ENCODE peak calls at places on chromosomes 2 and 18, in seven cellular contexts. One of them, this sample, is unnamed.

GRCh38 chr2:54503192-54503591 is 47.1 kb downstream of the SPTBN1 start:
- DNase-seq in MM.1S: peak
- DNase-seq in neural crest cell: peak
- DNase-seq in dorsolateral prefrontal cortex: no peak
- DNase-seq in foreskin fibroblast: peak
- DNase-seq in AG09309: no peak
- DNase-seq in HFFc6: no peak
- DNase-seq in this sample: no peak

GRCh38 chr2:107001551-107001950 is 115.6 kb upstream of the ST6GAL2 start:
- DNase-seq in foreskin fibroblast: no peak
- DNase-seq in dorsolateral prefrontal cortex: no peak
- DNase-seq in MM.1S: no peak
- DNase-seq in neural crest cell: no peak
- DNase-seq in HFFc6: no peak
- DNase-seq in AG09309: no peak
- DNase-seq in this sample: no peak

GRCh38 chr2:58650781-58651180 is 409.7 kb upstream of the FANCL start:
- DNase-seq in AG09309: no peak
- DNase-seq in HFFc6: no peak
- DNase-seq in neural crest cell: no peak
- DNase-seq in dorsolateral prefrontal cortex: no peak
- DNase-seq in foreskin fibroblast: no peak
- DNase-seq in MM.1S: no peak
- DNase-seq in this sample: no peak

GRCh38 chr18:68275616-68276015 is 439.3 kb downstream of the TMX3 start:
- DNase-seq in neural crest cell: no peak
- DNase-seq in HFFc6: peak
- DNase-seq in dorsolateral prefrontal cortex: no peak
- DNase-seq in MM.1S: no peak
- DNase-seq in foreskin fibroblast: peak
- DNase-seq in AG09309: peak
- DNase-seq in this sample: no peak

GRCh38 chr2:66301073-66301766 is 133.7 kb upstream of the MEIS1 start:
- DNase-seq in neural crest cell: no peak
- DNase-seq in dorsolateral prefrontal cortex: no peak
- DNase-seq in MM.1S: no peak
- DNase-seq in AG09309: no peak
- DNase-seq in foreskin fibroblast: peak
- DNase-seq in HFFc6: no peak
- DNase-seq in this sample: no peak

GRCh38 chr2:13583609-13584008 is 866.9 kb downstream of the TRIB2 start:
- DNase-seq in HFFc6: no peak
- DNase-seq in foreskin fibroblast: no peak
- DNase-seq in dorsolateral prefrontal cortex: no peak
- DNase-seq in neural crest cell: no peak
- DNase-seq in MM.1S: no peak
- DNase-seq in AG09309: no peak
- DNase-seq in this sample: no peak

GRCh38 chr18:34780856-34781255 is 70.8 kb downstream of the DTNA start:
- DNase-seq in dorsolateral prefrontal cortex: no peak
- DNase-seq in foreskin fibroblast: no peak
- DNase-seq in MM.1S: no peak
- DNase-seq in AG09309: no peak
- DNase-seq in neural crest cell: no peak
- DNase-seq in HFFc6: no peak
- DNase-seq in this sample: no peak

GRCh38 chr2:171490577-171490976 is 31.7 kb upstream of the CYBRD1 start:
- DNase-seq in AG09309: no peak
- DNase-seq in HFFc6: no peak
- DNase-seq in foreskin fibroblast: no peak
- DNase-seq in neural crest cell: no peak
- DNase-seq in MM.1S: no peak
- DNase-seq in dorsolateral prefrontal cortex: no peak
- DNase-seq in this sample: no peak

GRCh38 chr2:37558622-37559021 is 112.8 kb downstream of the CDC42EP3 start:
- DNase-seq in HFFc6: no peak
- DNase-seq in foreskin fibroblast: no peak
- DNase-seq in MM.1S: no peak
- DNase-seq in AG09309: no peak
- DNase-seq in neural crest cell: no peak
- DNase-seq in dorsolateral prefrontal cortex: no peak
- DNase-seq in this sample: no peak

GRCh38 chr2:201999289-201999688 is 34.4 kb upstream of the FZD7 start:
- DNase-seq in MM.1S: no peak
- DNase-seq in HFFc6: no peak
- DNase-seq in neural crest cell: no peak
- DNase-seq in AG09309: no peak
- DNase-seq in foreskin fibroblast: peak
- DNase-seq in dorsolateral prefrontal cortex: no peak
- DNase-seq in this sample: no peak

GRCh38 chr2:152098033-152098797 is 629 bp downstream of the CACNB4 start:
- DNase-seq in MM.1S: no peak
- DNase-seq in foreskin fibroblast: peak
- DNase-seq in dorsolateral prefrontal cortex: peak
- DNase-seq in neural crest cell: peak
- DNase-seq in HFFc6: no peak
- DNase-seq in AG09309: no peak
- DNase-seq in this sample: no peak

GRCh38 chr18:20971886-20972267 is 139.7 kb downstream of the ROCK1 start:
- DNase-seq in HFFc6: peak
- DNase-seq in dorsolateral prefrontal cortex: no peak
- DNase-seq in neural crest cell: no peak
- DNase-seq in MM.1S: peak
- DNase-seq in foreskin fibroblast: peak
- DNase-seq in AG09309: no peak
- DNase-seq in this sample: no peak

GRCh38 chr2:28429636-28430376 is 37.1 kb downstream of the FOSL2 start:
- DNase-seq in dorsolateral prefrontal cortex: no peak
- DNase-seq in foreskin fibroblast: no peak
- DNase-seq in HFFc6: no peak
- DNase-seq in neural crest cell: no peak
- DNase-seq in AG09309: no peak
- DNase-seq in MM.1S: no peak
- DNase-seq in this sample: no peak

GRCh38 chr2:240178564-240178963 is 38.1 kb upstream of the OTOS start:
- DNase-seq in HFFc6: no peak
- DNase-seq in MM.1S: no peak
- DNase-seq in AG09309: no peak
- DNase-seq in neural crest cell: no peak
- DNase-seq in dorsolateral prefrontal cortex: no peak
- DNase-seq in foreskin fibroblast: no peak
- DNase-seq in this sample: no peak

GRCh38 chr2:9967053-9967775 is 15.7 kb downstream of the GRHL1 start:
- DNase-seq in MM.1S: peak
- DNase-seq in foreskin fibroblast: peak
- DNase-seq in dorsolateral prefrontal cortex: no peak
- DNase-seq in HFFc6: no peak
- DNase-seq in neural crest cell: no peak
- DNase-seq in AG09309: no peak
- DNase-seq in this sample: no peak

GRCh38 chr2:155519731-155520130 is 812.8 kb downstream of the NR4A2 start:
- DNase-seq in foreskin fibroblast: no peak
- DNase-seq in AG09309: no peak
- DNase-seq in dorsolateral prefrontal cortex: no peak
- DNase-seq in neural crest cell: no peak
- DNase-seq in MM.1S: no peak
- DNase-seq in HFFc6: no peak
- DNase-seq in this sample: no peak

GRCh38 chr18:3002766-3003165 is 10.2 kb downstream of the LPIN2 start:
- DNase-seq in neural crest cell: no peak
- DNase-seq in MM.1S: no peak
- DNase-seq in foreskin fibroblast: no peak
- DNase-seq in AG09309: no peak
- DNase-seq in dorsolateral prefrontal cortex: no peak
- DNase-seq in HFFc6: no peak
- DNase-seq in this sample: no peak

DNA sequence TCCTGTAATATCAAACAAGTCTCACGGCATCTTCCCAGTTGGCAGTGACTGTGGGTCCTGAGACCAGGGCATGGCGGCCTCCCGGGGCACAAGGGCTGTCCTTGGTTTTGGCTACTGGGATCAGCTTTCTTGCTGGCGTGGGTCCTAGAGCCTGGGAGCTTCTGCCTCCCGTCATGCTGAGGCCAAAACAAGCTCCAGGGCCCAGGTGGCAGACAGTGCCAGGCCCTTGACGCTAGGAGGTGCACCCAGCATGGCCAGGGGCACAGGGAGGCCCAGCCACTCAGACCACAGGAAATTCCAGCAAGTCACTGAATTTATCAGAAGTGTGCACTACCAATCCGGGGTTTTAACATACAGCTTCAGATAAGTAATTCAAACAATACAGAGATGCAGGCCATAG is 184.7 kb downstream of the EIPR1 start:
- DNase-seq in HFFc6: no peak
- DNase-seq in dorsolateral prefrontal cortex: peak
- DNase-seq in foreskin fibroblast: no peak
- DNase-seq in neural crest cell: no peak
- DNase-seq in AG09309: no peak
- DNase-seq in MM.1S: no peak
- DNase-seq in this sample: no peak
- TF ChIP-seq CTCF in HFFc6: no peak
- TF ChIP-seq CTCF in dorsolateral prefrontal cortex: no peak
- TF ChIP-seq CTCF in foreskin fibroblast: no peak
- TF ChIP-seq CTCF in neural crest cell: no peak
- TF ChIP-seq CTCF in AG09309: no peak
- TF ChIP-seq CTCF in MM.1S: no peak
- TF ChIP-seq CTCF in this sample: no peak

DNA sequence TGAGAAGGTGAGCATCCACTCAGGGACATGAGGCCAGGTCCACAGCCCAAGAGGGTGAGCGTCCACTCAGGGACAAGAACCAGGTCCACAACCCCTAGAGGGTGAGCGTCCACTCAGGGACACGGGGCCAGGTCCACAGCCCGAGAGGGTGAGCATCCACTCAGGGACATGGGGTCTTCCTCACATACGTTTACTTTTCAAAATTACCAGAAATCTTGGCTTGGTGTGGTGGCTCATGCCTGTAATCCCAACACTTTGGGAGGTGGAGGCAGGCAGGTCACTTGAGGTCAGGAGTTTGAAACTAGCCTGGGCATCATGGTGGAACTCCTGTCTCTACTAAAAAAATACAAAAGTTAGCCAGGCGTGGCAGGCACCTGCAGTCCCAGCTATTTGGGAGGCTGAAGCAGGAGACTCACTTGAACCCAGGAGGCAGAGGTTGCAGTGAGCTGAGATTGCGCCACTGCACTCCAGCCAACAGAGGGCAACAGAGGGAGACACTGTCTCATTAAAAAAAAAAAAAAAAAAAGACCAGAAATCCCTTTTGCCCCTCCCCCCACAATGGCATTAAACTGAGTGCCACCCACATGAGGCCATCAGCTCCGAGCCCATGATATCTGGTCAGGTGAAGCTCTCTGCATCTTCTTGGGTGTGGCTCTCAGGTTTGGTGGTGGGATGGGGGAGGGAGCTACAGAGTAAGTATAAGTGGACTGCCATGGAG is 9.0 kb upstream of the MBP start:
- DNase-seq in neural crest cell: no peak
- DNase-seq in dorsolateral prefrontal cortex: no peak
- DNase-seq in AG09309: no peak
- DNase-seq in MM.1S: no peak
- DNase-seq in foreskin fibroblast: no peak
- DNase-seq in HFFc6: no peak
- DNase-seq in this sample: no peak
- TF ChIP-seq CTCF in neural crest cell: peak
- TF ChIP-seq CTCF in dorsolateral prefrontal cortex: no peak
- TF ChIP-seq CTCF in AG09309: no peak
- TF ChIP-seq CTCF in MM.1S: no peak
- TF ChIP-seq CTCF in foreskin fibroblast: no peak
- TF ChIP-seq CTCF in HFFc6: peak
- TF ChIP-seq CTCF in this sample: no peak

DNA sequence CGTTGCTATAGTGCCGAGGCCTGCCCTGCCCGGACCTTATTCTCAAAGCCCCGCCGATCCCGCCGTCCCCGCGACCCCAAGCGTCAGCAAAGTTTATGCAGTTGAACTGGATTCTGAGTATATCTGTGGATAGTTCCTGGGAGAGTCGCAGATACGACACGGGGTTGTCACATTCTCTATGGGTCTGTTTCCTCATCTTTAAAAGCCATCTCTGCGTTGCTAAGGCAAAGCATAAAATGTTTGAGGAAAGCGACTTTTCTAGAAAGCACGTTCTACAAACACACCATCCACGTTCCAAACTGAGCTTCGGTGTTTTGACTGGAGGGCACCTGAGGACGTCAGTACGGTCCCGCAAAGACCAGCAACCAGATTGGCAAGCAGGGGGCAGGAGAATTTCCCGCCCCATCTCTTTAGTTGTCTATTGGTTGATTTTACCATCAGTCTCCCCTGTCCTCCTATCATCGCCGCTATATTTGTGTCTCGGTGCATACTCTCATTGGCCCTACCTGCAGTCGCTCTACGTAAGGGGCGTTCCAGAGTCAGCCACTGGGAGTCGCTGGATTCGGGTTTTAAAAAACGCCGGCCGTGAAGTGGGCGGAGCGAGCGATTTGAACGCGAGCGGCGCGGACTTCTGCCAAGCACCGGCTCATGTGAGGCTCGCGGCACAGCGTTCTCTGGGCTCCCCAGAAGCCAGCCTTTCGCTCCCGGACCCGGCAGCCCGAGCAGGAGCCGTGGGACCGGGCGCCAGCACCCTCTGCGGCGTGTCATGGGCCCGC is at the start of gene CENPA:
- DNase-seq in neural crest cell: peak
- DNase-seq in AG09309: peak
- DNase-seq in MM.1S: peak
- DNase-seq in dorsolateral prefrontal cortex: peak
- DNase-seq in HFFc6: peak
- DNase-seq in foreskin fibroblast: peak
- DNase-seq in this sample: peak
- TF ChIP-seq CTCF in neural crest cell: peak
- TF ChIP-seq CTCF in AG09309: no peak
- TF ChIP-seq CTCF in MM.1S: no peak
- TF ChIP-seq CTCF in dorsolateral prefrontal cortex: peak
- TF ChIP-seq CTCF in HFFc6: peak
- TF ChIP-seq CTCF in foreskin fibroblast: no peak
- TF ChIP-seq CTCF in this sample: peak

GRCh38 chr18:48560491-48560890 is 21.7 kb downstream of the CTIF start:
- DNase-seq in dorsolateral prefrontal cortex: no peak
- DNase-seq in foreskin fibroblast: no peak
- DNase-seq in neural crest cell: no peak
- DNase-seq in AG09309: no peak
- DNase-seq in HFFc6: no peak
- DNase-seq in MM.1S: no peak
- DNase-seq in this sample: no peak

GRCh38 chr18:48563027-48563426 is 24.2 kb downstream of the CTIF start:
- DNase-seq in HFFc6: peak
- DNase-seq in neural crest cell: no peak
- DNase-seq in dorsolateral prefrontal cortex: no peak
- DNase-seq in AG09309: peak
- DNase-seq in MM.1S: no peak
- DNase-seq in foreskin fibroblast: peak
- DNase-seq in this sample: no peak

GRCh38 chr18:48565105-48565504 is 26.3 kb downstream of the CTIF start:
- DNase-seq in foreskin fibroblast: no peak
- DNase-seq in dorsolateral prefrontal cortex: no peak
- DNase-seq in MM.1S: no peak
- DNase-seq in neural crest cell: no peak
- DNase-seq in HFFc6: no peak
- DNase-seq in AG09309: no peak
- DNase-seq in this sample: no peak

GRCh38 chr18:48564139-48564538 is 25.3 kb downstream of the CTIF start:
- DNase-seq in MM.1S: no peak
- DNase-seq in neural crest cell: no peak
- DNase-seq in dorsolateral prefrontal cortex: no peak
- DNase-seq in AG09309: no peak
- DNase-seq in foreskin fibroblast: no peak
- DNase-seq in HFFc6: no peak
- DNase-seq in this sample: no peak

GRCh38 chr18:48562075-48562474 is 23.2 kb downstream of the CTIF start:
- DNase-seq in foreskin fibroblast: peak
- DNase-seq in dorsolateral prefrontal cortex: no peak
- DNase-seq in HFFc6: no peak
- DNase-seq in neural crest cell: no peak
- DNase-seq in MM.1S: no peak
- DNase-seq in AG09309: no peak
- DNase-seq in this sample: no peak
- TF ChIP-seq CTCF in foreskin fibroblast: no peak
- TF ChIP-seq CTCF in dorsolateral prefrontal cortex: no peak
- TF ChIP-seq CTCF in HFFc6: no peak
- TF ChIP-seq CTCF in neural crest cell: no peak
- TF ChIP-seq CTCF in MM.1S: no peak
- TF ChIP-seq CTCF in AG09309: no peak
- TF ChIP-seq CTCF in this sample: no peak